ENCODE peak calls at places on chromosomes 4 and X, in ten cellular contexts. One of them, this sample, is unnamed.
A peak's percentile ranks its signal among the peaks of the same experiment; 100 is the strongest.

GRCh38 chrX:109902665-109903064 is 100.2 kb upstream of the TMEM164 start:
- DNase-seq in fibroblast of lung: peak; percentile 60
- DNase-seq in PC-9: no peak
- DNase-seq in NT2/D1: no peak
- DNase-seq in lower lobe of right lung: no peak
- DNase-seq in IMR-90: peak; percentile 61
- DNase-seq in effector memory CD4-positive, alpha-beta T cell: no peak
- DNase-seq in CD4-positive, alpha-beta T cell: no peak
- DNase-seq in heart right ventricle: no peak
- DNase-seq in Peyer's patch: no peak
- DNase-seq in this sample: peak; percentile 50

GRCh38 chr4:17812801-17813200 is 2.0 kb downstream of the NCAPG start:
- DNase-seq in fibroblast of lung: no peak
- DNase-seq in PC-9: no peak
- DNase-seq in NT2/D1: no peak
- DNase-seq in lower lobe of right lung: no peak
- DNase-seq in IMR-90: no peak
- DNase-seq in effector memory CD4-positive, alpha-beta T cell: no peak
- DNase-seq in CD4-positive, alpha-beta T cell: no peak
- DNase-seq in heart right ventricle: no peak
- DNase-seq in Peyer's patch: no peak
- DNase-seq in this sample: no peak

GRCh38 chr4:83340692-83341343 is 6.2 kb upstream of the HPSE start:
- DNase-seq in fibroblast of lung: no peak
- DNase-seq in PC-9: no peak
- DNase-seq in NT2/D1: no peak
- DNase-seq in lower lobe of right lung: no peak
- DNase-seq in IMR-90: no peak
- DNase-seq in effector memory CD4-positive, alpha-beta T cell: no peak
- DNase-seq in CD4-positive, alpha-beta T cell: no peak
- DNase-seq in heart right ventricle: no peak
- DNase-seq in Peyer's patch: no peak
- DNase-seq in this sample: no peak

GRCh38 chrX:100685284-100685996 is 41.4 kb downstream of the SRPX2 start:
- DNase-seq in fibroblast of lung: peak; percentile 58
- DNase-seq in PC-9: peak; percentile 64
- DNase-seq in NT2/D1: peak; percentile 82
- DNase-seq in lower lobe of right lung: no peak
- DNase-seq in IMR-90: peak; percentile 75
- DNase-seq in effector memory CD4-positive, alpha-beta T cell: peak; percentile 47
- DNase-seq in CD4-positive, alpha-beta T cell: peak; percentile 50
- DNase-seq in heart right ventricle: peak; percentile 55
- DNase-seq in Peyer's patch: peak; percentile 68
- DNase-seq in this sample: peak; percentile 53

GRCh38 chrX:115147220-115147619 is 42.0 kb upstream of the RBMXL3 start:
- DNase-seq in fibroblast of lung: peak; percentile 8
- DNase-seq in PC-9: peak; percentile 42
- DNase-seq in NT2/D1: no peak
- DNase-seq in lower lobe of right lung: no peak
- DNase-seq in IMR-90: peak; percentile 40
- DNase-seq in effector memory CD4-positive, alpha-beta T cell: no peak
- DNase-seq in CD4-positive, alpha-beta T cell: no peak
- DNase-seq in heart right ventricle: no peak
- DNase-seq in Peyer's patch: no peak
- DNase-seq in this sample: peak; percentile 17

GRCh38 chr4:68597489-68597888 is 21.4 kb upstream of the UGT2B17 start:
- DNase-seq in fibroblast of lung: no peak
- DNase-seq in PC-9: no peak
- DNase-seq in NT2/D1: no peak
- DNase-seq in lower lobe of right lung: no peak
- DNase-seq in IMR-90: no peak
- DNase-seq in effector memory CD4-positive, alpha-beta T cell: no peak
- DNase-seq in CD4-positive, alpha-beta T cell: no peak
- DNase-seq in heart right ventricle: no peak
- DNase-seq in Peyer's patch: no peak
- DNase-seq in this sample: no peak

GRCh38 chr4:115154826-115155225 is 41.4 kb upstream of the NDST4 start:
- DNase-seq in fibroblast of lung: no peak
- DNase-seq in PC-9: no peak
- DNase-seq in NT2/D1: peak; percentile 2
- DNase-seq in lower lobe of right lung: no peak
- DNase-seq in IMR-90: no peak
- DNase-seq in effector memory CD4-positive, alpha-beta T cell: no peak
- DNase-seq in CD4-positive, alpha-beta T cell: no peak
- DNase-seq in heart right ventricle: no peak
- DNase-seq in Peyer's patch: no peak
- DNase-seq in this sample: no peak

GRCh38 chr4:165971446-165971845 is 98.4 kb downstream of the TLL1 start:
- DNase-seq in fibroblast of lung: no peak
- DNase-seq in PC-9: no peak
- DNase-seq in NT2/D1: no peak
- DNase-seq in lower lobe of right lung: no peak
- DNase-seq in IMR-90: no peak
- DNase-seq in effector memory CD4-positive, alpha-beta T cell: no peak
- DNase-seq in CD4-positive, alpha-beta T cell: no peak
- DNase-seq in heart right ventricle: no peak
- DNase-seq in Peyer's patch: no peak
- DNase-seq in this sample: no peak

GRCh38 chr4:74821541-74821940 is 27.2 kb upstream of the BTC start:
- DNase-seq in fibroblast of lung: no peak
- DNase-seq in PC-9: no peak
- DNase-seq in NT2/D1: no peak
- DNase-seq in lower lobe of right lung: no peak
- DNase-seq in IMR-90: no peak
- DNase-seq in effector memory CD4-positive, alpha-beta T cell: no peak
- DNase-seq in CD4-positive, alpha-beta T cell: no peak
- DNase-seq in heart right ventricle: no peak
- DNase-seq in Peyer's patch: no peak
- DNase-seq in this sample: no peak

GRCh38 chr4:142824368-142824767 is 21.7 kb downstream of the INPP4B start:
- DNase-seq in fibroblast of lung: peak; percentile 64
- DNase-seq in PC-9: no peak
- DNase-seq in NT2/D1: no peak
- DNase-seq in lower lobe of right lung: no peak
- DNase-seq in IMR-90: peak; percentile 49
- DNase-seq in effector memory CD4-positive, alpha-beta T cell: no peak
- DNase-seq in CD4-positive, alpha-beta T cell: no peak
- DNase-seq in heart right ventricle: no peak
- DNase-seq in Peyer's patch: no peak
- DNase-seq in this sample: peak; percentile 54

GRCh38 chr4:15118281-15118680 is 116.0 kb downstream of the CPEB2 start:
- DNase-seq in fibroblast of lung: peak; percentile 48
- DNase-seq in PC-9: no peak
- DNase-seq in NT2/D1: no peak
- DNase-seq in lower lobe of right lung: no peak
- DNase-seq in IMR-90: no peak
- DNase-seq in effector memory CD4-positive, alpha-beta T cell: no peak
- DNase-seq in CD4-positive, alpha-beta T cell: no peak
- DNase-seq in heart right ventricle: no peak
- DNase-seq in Peyer's patch: no peak
- DNase-seq in this sample: peak; percentile 33

GRCh38 chr4:151038452-151039157 is 23.5 kb upstream of the LRBA start:
- DNase-seq in fibroblast of lung: no peak
- DNase-seq in PC-9: no peak
- DNase-seq in NT2/D1: no peak
- DNase-seq in lower lobe of right lung: no peak
- DNase-seq in IMR-90: no peak
- DNase-seq in effector memory CD4-positive, alpha-beta T cell: no peak
- DNase-seq in CD4-positive, alpha-beta T cell: no peak
- DNase-seq in heart right ventricle: no peak
- DNase-seq in Peyer's patch: no peak
- DNase-seq in this sample: no peak

GRCh38 chrX:17563515-17563914 is 173.8 kb upstream of the SCML1 start:
- DNase-seq in fibroblast of lung: peak; percentile 88
- DNase-seq in PC-9: no peak
- DNase-seq in NT2/D1: no peak
- DNase-seq in lower lobe of right lung: no peak
- DNase-seq in IMR-90: peak; percentile 48
- DNase-seq in effector memory CD4-positive, alpha-beta T cell: no peak
- DNase-seq in CD4-positive, alpha-beta T cell: no peak
- DNase-seq in heart right ventricle: no peak
- DNase-seq in Peyer's patch: no peak
- DNase-seq in this sample: peak; percentile 86

GRCh38 chrX:14508025-14508690 is 21.2 kb upstream of the GLRA2 start:
- DNase-seq in fibroblast of lung: no peak
- DNase-seq in PC-9: peak; percentile 71
- DNase-seq in NT2/D1: no peak
- DNase-seq in lower lobe of right lung: no peak
- DNase-seq in IMR-90: no peak
- DNase-seq in effector memory CD4-positive, alpha-beta T cell: no peak
- DNase-seq in CD4-positive, alpha-beta T cell: no peak
- DNase-seq in heart right ventricle: no peak
- DNase-seq in Peyer's patch: no peak
- DNase-seq in this sample: no peak

GRCh38 chrX:137031517-137032377 is 2.0 kb downstream of the GPR101 start:
- DNase-seq in fibroblast of lung: peak; percentile 18
- DNase-seq in PC-9: no peak
- DNase-seq in NT2/D1: no peak
- DNase-seq in lower lobe of right lung: no peak
- DNase-seq in IMR-90: peak; percentile 10
- DNase-seq in effector memory CD4-positive, alpha-beta T cell: no peak
- DNase-seq in CD4-positive, alpha-beta T cell: peak; percentile 20
- DNase-seq in heart right ventricle: no peak
- DNase-seq in Peyer's patch: no peak
- DNase-seq in this sample: peak; percentile 8

GRCh38 chr4:155353923-155354540 is 22.7 kb downstream of the MAP9 start:
- DNase-seq in fibroblast of lung: peak; percentile 37
- DNase-seq in PC-9: no peak
- DNase-seq in NT2/D1: peak; percentile 30
- DNase-seq in lower lobe of right lung: peak; percentile 70
- DNase-seq in IMR-90: peak; percentile 46
- DNase-seq in effector memory CD4-positive, alpha-beta T cell: no peak
- DNase-seq in CD4-positive, alpha-beta T cell: peak; percentile 15
- DNase-seq in heart right ventricle: peak; percentile 41
- DNase-seq in Peyer's patch: peak; percentile 18
- DNase-seq in this sample: peak; percentile 29

GRCh38 chr4:185779520-185779919 is 32.5 kb downstream of the SORBS2 start:
- DNase-seq in fibroblast of lung: peak; percentile 59
- DNase-seq in PC-9: no peak
- DNase-seq in NT2/D1: no peak
- DNase-seq in lower lobe of right lung: no peak
- DNase-seq in IMR-90: no peak
- DNase-seq in effector memory CD4-positive, alpha-beta T cell: no peak
- DNase-seq in CD4-positive, alpha-beta T cell: no peak
- DNase-seq in heart right ventricle: no peak
- DNase-seq in Peyer's patch: no peak
- DNase-seq in this sample: peak; percentile 38

GRCh38 chr4:78612398-78613005 is 60.9 kb downstream of the ANXA3 start:
- DNase-seq in fibroblast of lung: peak; percentile 45
- DNase-seq in PC-9: no peak
- DNase-seq in NT2/D1: no peak
- DNase-seq in lower lobe of right lung: no peak
- DNase-seq in IMR-90: peak; percentile 61
- DNase-seq in effector memory CD4-positive, alpha-beta T cell: no peak
- DNase-seq in CD4-positive, alpha-beta T cell: no peak
- DNase-seq in heart right ventricle: peak; percentile 34
- DNase-seq in Peyer's patch: no peak
- DNase-seq in this sample: no peak

GRCh38 chr4:95249402-95250043 is 299.2 kb downstream of the UNC5C start:
- DNase-seq in fibroblast of lung: no peak
- DNase-seq in PC-9: no peak
- DNase-seq in NT2/D1: no peak
- DNase-seq in lower lobe of right lung: no peak
- DNase-seq in IMR-90: no peak
- DNase-seq in effector memory CD4-positive, alpha-beta T cell: no peak
- DNase-seq in CD4-positive, alpha-beta T cell: no peak
- DNase-seq in heart right ventricle: no peak
- DNase-seq in Peyer's patch: no peak
- DNase-seq in this sample: no peak

GRCh38 chr4:29704059-29704458 is 1016.1 kb upstream of the PCDH7 start:
- DNase-seq in fibroblast of lung: no peak
- DNase-seq in PC-9: no peak
- DNase-seq in NT2/D1: no peak
- DNase-seq in lower lobe of right lung: no peak
- DNase-seq in IMR-90: no peak
- DNase-seq in effector memory CD4-positive, alpha-beta T cell: no peak
- DNase-seq in CD4-positive, alpha-beta T cell: no peak
- DNase-seq in heart right ventricle: no peak
- DNase-seq in Peyer's patch: no peak
- DNase-seq in this sample: no peak
- H3K9me3 ChIP-seq in fibroblast of lung: no peaks in the 10 kb centered on the region
- H3K9me3 ChIP-seq in PC-9: no peaks in the 10 kb centered on the region
- H3K9me3 ChIP-seq in NT2/D1: peaks cover 14% of the 10 kb centered on the region
- H3K9me3 ChIP-seq in lower lobe of right lung: no peaks in the 10 kb centered on the region
- H3K9me3 ChIP-seq in IMR-90: peaks cover 6% of the 10 kb centered on the region
- H3K9me3 ChIP-seq in effector memory CD4-positive, alpha-beta T cell: no peaks in the 10 kb centered on the region
- H3K9me3 ChIP-seq in CD4-positive, alpha-beta T cell: peaks cover 4% of the 10 kb centered on the region
- H3K9me3 ChIP-seq in heart right ventricle: no peaks in the 10 kb centered on the region
- H3K9me3 ChIP-seq in Peyer's patch: no peaks in the 10 kb centered on the region
- H3K9me3 ChIP-seq in this sample: no peaks in the 10 kb centered on the region

DNA sequence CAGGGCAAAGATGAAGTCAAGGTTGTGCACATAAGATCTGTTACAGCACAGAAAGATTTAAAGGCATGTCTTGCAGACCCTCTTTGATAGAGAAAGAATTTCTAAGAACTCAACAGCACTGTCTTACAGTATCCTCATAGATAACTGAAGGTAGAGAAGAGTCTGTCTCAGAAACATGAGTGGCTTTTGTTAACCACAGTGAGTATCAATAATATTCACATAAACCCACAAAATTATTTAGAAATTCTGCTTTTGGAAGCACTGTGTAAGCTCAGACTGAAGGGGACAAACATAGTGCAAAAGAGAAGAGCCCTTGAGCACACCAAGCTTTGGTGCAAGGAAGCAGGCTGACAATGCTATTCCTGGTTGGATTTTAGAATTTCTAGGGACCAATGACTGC is 166.0 kb upstream of the SH3RF1 start:
- DNase-seq in fibroblast of lung: no peak
- DNase-seq in PC-9: no peak
- DNase-seq in NT2/D1: no peak
- DNase-seq in lower lobe of right lung: no peak
- DNase-seq in IMR-90: no peak
- DNase-seq in effector memory CD4-positive, alpha-beta T cell: no peak
- DNase-seq in CD4-positive, alpha-beta T cell: no peak
- DNase-seq in heart right ventricle: no peak
- DNase-seq in Peyer's patch: no peak
- DNase-seq in this sample: no peak
- H3K9me3 ChIP-seq in fibroblast of lung: no peaks in the 10 kb centered on the region
- H3K9me3 ChIP-seq in PC-9: no peaks in the 10 kb centered on the region
- H3K9me3 ChIP-seq in NT2/D1: no peaks in the 10 kb centered on the region
- H3K9me3 ChIP-seq in lower lobe of right lung: no peaks in the 10 kb centered on the region
- H3K9me3 ChIP-seq in IMR-90: no peaks in the 10 kb centered on the region
- H3K9me3 ChIP-seq in effector memory CD4-positive, alpha-beta T cell: no peaks in the 10 kb centered on the region
- H3K9me3 ChIP-seq in CD4-positive, alpha-beta T cell: no peaks in the 10 kb centered on the region
- H3K9me3 ChIP-seq in heart right ventricle: no peaks in the 10 kb centered on the region
- H3K9me3 ChIP-seq in Peyer's patch: no peaks in the 10 kb centered on the region
- H3K9me3 ChIP-seq in this sample: no peaks in the 10 kb centered on the region

GRCh38 chrX:151698485-151698884 is 3.2 kb downstream of the PRRG3 start:
- DNase-seq in fibroblast of lung: no peak
- DNase-seq in PC-9: no peak
- DNase-seq in NT2/D1: no peak
- DNase-seq in lower lobe of right lung: no peak
- DNase-seq in IMR-90: no peak
- DNase-seq in effector memory CD4-positive, alpha-beta T cell: no peak
- DNase-seq in CD4-positive, alpha-beta T cell: no peak
- DNase-seq in heart right ventricle: no peak
- DNase-seq in Peyer's patch: no peak
- DNase-seq in this sample: no peak
- H3K9me3 ChIP-seq in fibroblast of lung: no peaks in the 10 kb centered on the region
- H3K9me3 ChIP-seq in PC-9: no peaks in the 10 kb centered on the region
- H3K9me3 ChIP-seq in NT2/D1: no peaks in the 10 kb centered on the region
- H3K9me3 ChIP-seq in lower lobe of right lung: no peaks in the 10 kb centered on the region
- H3K9me3 ChIP-seq in IMR-90: peaks cover 16% of the 10 kb centered on the region
- H3K9me3 ChIP-seq in effector memory CD4-positive, alpha-beta T cell: no peaks in the 10 kb centered on the region
- H3K9me3 ChIP-seq in CD4-positive, alpha-beta T cell: no peaks in the 10 kb centered on the region
- H3K9me3 ChIP-seq in heart right ventricle: no peaks in the 10 kb centered on the region
- H3K9me3 ChIP-seq in Peyer's patch: no peaks in the 10 kb centered on the region
- H3K9me3 ChIP-seq in this sample: no peaks in the 10 kb centered on the region

GRCh38 chrX:154495472-154495922 is 5.1 kb upstream of the SLC10A3 start:
- DNase-seq in fibroblast of lung: no peak
- DNase-seq in PC-9: no peak
- DNase-seq in NT2/D1: no peak
- DNase-seq in lower lobe of right lung: no peak
- DNase-seq in IMR-90: no peak
- DNase-seq in effector memory CD4-positive, alpha-beta T cell: no peak
- DNase-seq in CD4-positive, alpha-beta T cell: no peak
- DNase-seq in heart right ventricle: no peak
- DNase-seq in Peyer's patch: no peak
- DNase-seq in this sample: no peak
- H3K9me3 ChIP-seq in fibroblast of lung: no peaks in the 10 kb centered on the region
- H3K9me3 ChIP-seq in PC-9: no peaks in the 10 kb centered on the region
- H3K9me3 ChIP-seq in NT2/D1: no peaks in the 10 kb centered on the region
- H3K9me3 ChIP-seq in lower lobe of right lung: no peaks in the 10 kb centered on the region
- H3K9me3 ChIP-seq in IMR-90: no peaks in the 10 kb centered on the region
- H3K9me3 ChIP-seq in effector memory CD4-positive, alpha-beta T cell: no peaks in the 10 kb centered on the region
- H3K9me3 ChIP-seq in CD4-positive, alpha-beta T cell: no peaks in the 10 kb centered on the region
- H3K9me3 ChIP-seq in heart right ventricle: no peaks in the 10 kb centered on the region
- H3K9me3 ChIP-seq in Peyer's patch: no peaks in the 10 kb centered on the region
- H3K9me3 ChIP-seq in this sample: no peaks in the 10 kb centered on the region

This sample was measured in astrocyte.